ENCODE peak calls at places on chromosomes 16 and 17, in eight cellular contexts. V is A673, K is AG04449, B is suprapubic skin, Y is stomach, J is cardiac fibroblast, S is thyroid gland, U is fibroblast of villous mesenchyme. X is an unnamed sample.

GRCh38 chr17:70976447-70976846 is 807.1 kb downstream of the KCNJ2 start:
- DNase-seq in V (no peak), K (no peak), B (no peak), Y (no peak), J (no peak), S (no peak), U (no peak), X (no peak)

GRCh38 chr17:68391561-68392268 is 65.6 kb downstream of the WIPI1 start:
- DNase-seq in V (no peak), K (no peak), B (no peak), Y (no peak), J (peak; percentile 54), S (peak; percentile 13), U (no peak), X (peak; percentile 38)

GRCh38 chr17:58789160-58789559 is 33.5 kb downstream of the PPM1E start:
- DNase-seq in V (no peak), K (no peak), B (no peak), Y (no peak), J (no peak), S (no peak), U (no peak), X (no peak)

GRCh38 chr17:46995841-46996571 is 17.0 kb upstream of the RPRML start:
- DNase-seq in V (no peak), K (no peak), B (no peak), Y (no peak), J (peak; percentile 48), S (no peak), U (peak; percentile 22), X (peak; percentile 53)

GRCh38 chr17:37519241-37519985 is 29.7 kb downstream of the DUSP14 start:
- DNase-seq in V (no peak), K (no peak), B (no peak), Y (no peak), J (peak; percentile 10), S (no peak), U (peak; percentile 71), X (peak; percentile 40)

GRCh38 chr17:48610282-48611211 is at the start of gene HOXB7:
- DNase-seq in V (peak; percentile 87), K (no peak), B (peak; percentile 92), Y (peak; percentile 45), J (no peak), S (no peak), U (peak; percentile 41), X (peak; percentile 64)

GRCh38 chr17:233473-233941 is 52.1 kb upstream of the DOC2B start:
- DNase-seq in V (no peak), K (no peak), B (peak; percentile 69), Y (peak; percentile 32), J (no peak), S (no peak), U (no peak), X (no peak)

GRCh38 chr17:76793775-76794174 is 55.9 kb downstream of the MFSD11 start:
- DNase-seq in V (peak; percentile 57), K (no peak), B (no peak), Y (no peak), J (peak; percentile 38), S (no peak), U (peak; percentile 30), X (peak; percentile 23)

GRCh38 chr17:77581480-77581879 is 377.0 kb upstream of the TNRC6C start:
- DNase-seq in V (peak; percentile 23), K (no peak), B (peak; percentile 4), Y (no peak), J (peak; percentile 19), S (no peak), U (peak; percentile 22), X (peak; percentile 54)

GRCh38 chr16:66146689-66147330 is 219.7 kb upstream of the CDH5 start:
- DNase-seq in V (peak; percentile 37), K (no peak), B (no peak), Y (no peak), J (no peak), S (no peak), U (peak; percentile 46), X (peak; percentile 91)

GRCh38 chr16:85234310-85235235 is 122.3 kb upstream of the CIBAR2 start:
- DNase-seq in V (peak; percentile 93), K (no peak), B (peak; percentile 79), Y (peak; percentile 51), J (peak; percentile 90), S (peak; percentile 52), U (peak; percentile 96), X (peak; percentile 78)

GRCh38 chr16:67648764-67649407 is 3.9 kb downstream of the CARMIL2 start:
- DNase-seq in V (no peak), K (no peak), B (no peak), Y (no peak), J (no peak), S (no peak), U (no peak), X (no peak)

GRCh38 chr17:51056813-51057510 is 63.7 kb downstream of the SPAG9 start:
- DNase-seq in V (peak; percentile 81), K (peak; percentile 91), B (no peak), Y (no peak), J (peak; percentile 89), S (peak; percentile 42), U (peak; percentile 85), X (peak; percentile 97)

GRCh38 chr17:81958633-81959342 is 2.2 kb downstream of the NOTUM start:
- DNase-seq in V (no peak), K (no peak), B (no peak), Y (no peak), J (no peak), S (no peak), U (no peak), X (no peak)

GRCh38 chr17:63075969-63076368 is 109.9 kb downstream of the TANC2 start:
- DNase-seq in V (no peak), K (no peak), B (no peak), Y (no peak), J (no peak), S (no peak), U (no peak), X (no peak)

GRCh38 chr16:79776243-79776884 is 175.8 kb upstream of the MAF start:
- DNase-seq in V (no peak), K (no peak), B (no peak), Y (no peak), J (peak; percentile 48), S (peak; percentile 18), U (peak; percentile 67), X (peak; percentile 58)

GRCh38 chr16:72172105-72173034 is at the start of gene PMFBP1:
- DNase-seq in V (peak; percentile 21), K (peak; percentile 21), B (no peak), Y (no peak), J (peak; percentile 87), S (no peak), U (peak; percentile 52), X (peak; percentile 66)
- H3K4me3 ChIP-seq in V (no peak within 1 kb of the TSS), K (no peak within 1 kb of the TSS), B (no peak within 1 kb of the TSS), Y (no peak within 1 kb of the TSS), J (no peak within 1 kb of the TSS), S (no peak within 1 kb of the TSS), U (no peak within 1 kb of the TSS), X (no peak within 1 kb of the TSS)

DNA sequence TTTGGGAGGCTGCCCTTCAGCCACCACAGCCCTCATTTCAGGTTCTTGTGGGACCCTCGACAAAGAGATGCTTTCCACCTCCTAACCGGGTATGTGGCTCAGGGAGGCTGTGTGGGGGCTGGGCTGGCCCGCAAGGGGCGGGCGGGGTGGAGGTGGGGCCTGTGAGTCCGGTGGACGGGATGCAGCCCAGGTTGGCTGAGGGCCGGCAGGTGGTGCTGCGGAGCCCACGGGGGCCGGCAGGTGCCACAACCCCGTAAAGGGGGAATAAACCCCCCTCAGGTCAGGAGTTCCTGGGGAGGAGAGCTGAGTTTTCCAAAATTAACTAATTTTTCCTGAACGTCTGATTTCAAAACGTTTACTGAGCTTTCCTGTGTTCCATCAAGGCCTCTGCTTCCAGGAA is 4.9 kb upstream of the CIAO3 start:
- DNase-seq in V (no peak), K (no peak), B (no peak), Y (peak; percentile 44), J (no peak), S (peak; percentile 48), U (no peak), X (no peak)
- TF ChIP-seq CTCF in V (peak; percentile 36), K (peak; percentile 27), B (no peak), Y (no peak), J (peak; percentile 20), S (peak; percentile 31), U (peak; percentile 11), X (peak; percentile 8)

DNA sequence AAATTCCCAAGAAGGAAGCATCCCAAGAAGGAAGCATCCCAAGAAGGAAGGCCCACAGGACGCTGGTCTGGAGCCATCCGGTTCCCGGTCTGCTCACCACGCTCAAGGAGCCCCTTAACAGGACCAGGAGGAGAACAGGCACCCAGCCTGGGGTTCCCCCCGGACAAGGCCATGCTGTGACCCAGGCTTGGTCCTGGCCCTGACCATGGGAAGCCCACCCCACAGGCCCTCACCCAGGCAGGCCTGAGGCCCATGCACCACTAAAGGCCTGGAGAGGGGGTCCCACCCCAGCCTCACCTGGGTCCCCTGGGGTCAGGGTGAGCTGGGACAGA is 340 bp upstream of the ENPP7 start:
- DNase-seq in V (no peak), K (no peak), B (no peak), Y (no peak), J (no peak), S (no peak), U (no peak), X (no peak)
- H3K4me3 ChIP-seq in V (no peak overlapping the region), K (no peak overlapping the region), B (no peak overlapping the region), Y (no peak overlapping the region), J (no peak overlapping the region), S (no peak overlapping the region), U (no peak overlapping the region), X (no peak overlapping the region)

DNA sequence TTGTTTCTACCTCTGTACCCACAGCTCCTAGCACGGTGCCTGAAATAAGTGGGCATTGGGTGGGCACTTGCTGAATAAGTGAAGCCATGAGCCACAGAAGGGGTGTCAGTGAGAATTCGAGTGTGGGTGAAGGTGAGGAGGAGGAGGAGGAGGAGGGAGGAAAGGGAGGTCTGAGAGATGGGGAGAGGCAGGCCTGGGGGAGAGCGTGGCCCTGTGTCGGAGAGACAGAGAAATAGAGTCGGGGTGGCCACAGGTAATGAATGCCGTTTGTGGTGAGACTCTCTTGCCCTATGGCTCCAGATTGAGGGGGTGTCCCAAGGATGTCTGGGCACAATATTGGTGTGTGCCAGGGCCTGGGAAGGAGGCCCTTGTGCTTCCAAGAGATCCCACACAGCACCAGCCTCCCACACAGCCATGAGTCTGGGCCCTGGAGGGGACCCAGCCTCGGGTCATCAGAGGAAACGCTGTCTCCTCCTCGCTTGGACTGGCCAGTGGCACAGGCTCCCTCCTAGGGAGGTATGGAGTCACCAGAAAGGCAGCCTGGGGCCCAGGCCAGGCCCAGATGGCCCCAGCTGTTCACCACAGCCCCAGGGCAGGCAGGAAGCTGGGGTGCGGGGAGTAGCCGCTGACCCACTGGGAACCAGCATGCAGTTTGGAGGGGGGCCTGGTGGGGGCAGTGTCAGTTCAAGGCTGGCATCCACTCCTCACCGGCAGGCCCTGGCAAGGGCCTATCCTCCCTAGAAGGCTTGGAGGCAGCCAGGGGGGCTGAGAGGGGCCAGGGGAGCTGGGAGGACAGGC is 49.0 kb downstream of the SDK2 start:
- DNase-seq in V (peak; percentile 15), K (no peak), B (no peak), Y (peak; percentile 31), J (no peak), S (peak; percentile 48), U (peak; percentile 7), X (peak; percentile 62)
- TF ChIP-seq CTCF in V (peak; percentile 48), K (no peak), B (peak; percentile 27), Y (no peak), J (no peak), S (peak; percentile 51), U (peak; percentile 28), X (peak; percentile 40)

DNA sequence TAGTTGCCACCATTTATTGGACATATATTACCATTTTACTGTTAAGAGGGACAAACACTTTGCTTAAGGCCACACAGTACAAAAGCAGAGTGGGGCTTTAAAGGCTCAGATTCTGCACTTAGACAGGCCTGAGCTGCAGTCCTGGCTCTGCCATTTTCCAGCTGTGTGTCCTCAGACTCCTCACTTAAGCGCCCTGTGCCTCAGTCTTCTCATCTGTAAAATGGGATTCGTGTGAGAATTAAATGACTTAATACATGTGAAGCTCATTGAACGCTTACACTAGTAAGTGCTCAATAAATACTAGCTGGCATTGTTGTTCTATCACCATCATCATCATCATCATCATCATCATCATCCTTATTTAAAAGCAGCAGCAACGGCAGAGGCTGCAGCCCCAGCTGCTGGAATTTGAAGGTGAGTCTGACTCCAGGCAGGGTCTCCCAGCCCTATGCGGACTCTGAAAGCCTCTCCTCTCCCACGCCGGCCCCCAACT is 445 bp upstream of the CACNG5 start:
- DNase-seq in V (no peak), K (no peak), B (no peak), Y (no peak), J (no peak), S (no peak), U (no peak), X (no peak)
- H3K4me3 ChIP-seq in V (peak overlapping the region; percentile 47), K (no peak overlapping the region), B (no peak overlapping the region), Y (peak overlapping the region; percentile 22), J (no peak overlapping the region), S (no peak overlapping the region), U (no peak overlapping the region), X (no peak overlapping the region)

X was measured in AG10803.